ENCODE peak calls at places on chromosome 2, in five cellular contexts. O is EH, V is ovary, R is left kidney, K is glutamatergic neuron. N is an unnamed sample.

GRCh38 chr2:205274801-205275200 is 407.5 kb upstream of the NRP2 start:
- DNase-seq in R (no peak), V (no peak), O (no peak), K (no peak), N (no peak)

GRCh38 chr2:39743170-39743851 is 35.7 kb downstream of the THUMPD2 start:
- DNase-seq in V (no peak), O (peak; percentile 74), R (no peak), K (peak; percentile 50), N (peak; percentile 51)

GRCh38 chr2:96665083-96665569 is 22.6 kb downstream of the FER1L5 start:
- DNase-seq in V (peak; percentile 27), K (no peak), O (peak; percentile 100), R (no peak), N (peak; percentile 98)

GRCh38 chr2:149860276-149860921 is 272.8 kb upstream of the MMADHC start:
- DNase-seq in K (no peak), V (no peak), O (peak; percentile 95), R (peak; percentile 52), N (peak; percentile 78)

GRCh38 chr2:221420245-221420644 is 151.9 kb downstream of the EPHA4 start:
- DNase-seq in V (no peak), O (no peak), K (no peak), R (no peak), N (no peak)

GRCh38 chr2:45128580-45128997 is 119.3 kb upstream of the SIX2 start:
- DNase-seq in R (peak; percentile 75), K (no peak), V (no peak), O (peak; percentile 99), N (peak; percentile 96)

GRCh38 chr2:206863196-206863595 is 76.1 kb upstream of the CPO start:
- DNase-seq in V (no peak), K (no peak), O (no peak), R (peak; percentile 20), N (no peak)

GRCh38 chr2:223669453-223670225 is 67.5 kb upstream of the SCG2 start:
- DNase-seq in O (peak; percentile 68), R (no peak), V (no peak), K (no peak), N (peak; percentile 54)

GRCh38 chr2:152740743-152741328 is 22.4 kb downstream of the ARL6IP6 start:
- DNase-seq in R (peak; percentile 66), O (peak; percentile 67), V (no peak), K (no peak), N (peak; percentile 77)

GRCh38 chr2:197152451-197153228 is 157.9 kb downstream of the ANKRD44 start:
- DNase-seq in K (no peak), R (no peak), V (no peak), O (peak; percentile 83), N (peak; percentile 51)

GRCh38 chr2:53455094-53455493 is 312.5 kb upstream of the CHAC2 start:
- DNase-seq in O (peak; percentile 30), K (no peak), V (no peak), R (peak; percentile 34), N (no peak)

GRCh38 chr2:138470941-138471340 is 30.6 kb upstream of the SPOPL start:
- DNase-seq in K (no peak), V (no peak), R (no peak), O (no peak), N (no peak)

GRCh38 chr2:219252084-219252483 is 959 bp upstream of the TUBA4B start:
- DNase-seq in K (no peak), O (no peak), V (no peak), R (no peak), N (peak; percentile 3)

GRCh38 chr2:20050712-20051517 is 513 bp downstream of the LAPTM4A start:
- DNase-seq in K (peak; percentile 40), O (peak; percentile 80), R (peak; percentile 85), V (peak; percentile 37), N (peak; percentile 81)

GRCh38 chr2:99544608-99545007 is 54.8 kb upstream of the REV1 start:
- DNase-seq in O (no peak), K (no peak), R (no peak), V (no peak), N (no peak)